ENCODE peak calls at places on chromosome 5, in four cellular contexts. Z is K562, W is GM12878, V is H1. I is an unnamed sample.

GRCh38 chr5:156406023-156406422 is 79.1 kb downstream of the SGCD start:
- DNase-seq in Z (no peak), W (no peak), V (no peak), I (no peak)

GRCh38 chr5:102755691-102756371 is 726 bp downstream of the PAM start:
- DNase-seq in Z (peak; percentile 26), W (peak; percentile 57), V (no peak), I (peak; percentile 76)

GRCh38 chr5:142325677-142326479 is 1.1 kb upstream of the SPRY4 start:
- DNase-seq in Z (peak; percentile 87), W (no peak), V (peak; percentile 79), I (peak; percentile 73)

GRCh38 chr5:177490992-177491391 is 6.4 kb downstream of the PDLIM7 start:
- DNase-seq in Z (no peak), W (no peak), V (no peak), I (no peak)

GRCh38 chr5:141208478-141208877 is at the start of gene PCDHB12:
- DNase-seq in Z (peak; percentile 7), W (no peak), V (no peak), I (peak; percentile 12)

GRCh38 chr5:52869391-52869790 is 81.7 kb downstream of the ITGA1 start:
- DNase-seq in Z (no peak), W (no peak), V (no peak), I (no peak)

GRCh38 chr5:158456756-158457155 is 597.8 kb upstream of the CLINT1 start:
- DNase-seq in Z (no peak), W (no peak), V (no peak), I (peak; percentile 3)

GRCh38 chr5:142697846-142698245 is 12.0 kb upstream of the FGF1 start:
- DNase-seq in Z (no peak), W (no peak), V (no peak), I (no peak)

GRCh38 chr5:159971038-159971437 is 37.9 kb upstream of the TTC1 start:
- DNase-seq in Z (no peak), W (no peak), V (no peak), I (no peak)

GRCh38 chr5:5183933-5184332 is 43.8 kb downstream of the ADAMTS16 start:
- DNase-seq in Z (no peak), W (no peak), V (no peak), I (no peak)

GRCh38 chr5:43106290-43106638 is 14.4 kb upstream of the ZNF131 start:
- DNase-seq in Z (no peak), W (no peak), V (no peak), I (no peak)

GRCh38 chr5:43113546-43113945 is 7.2 kb upstream of the ZNF131 start:
- DNase-seq in Z (no peak), W (no peak), V (no peak), I (no peak)

GRCh38 chr5:43105369-43106289 is 15.1 kb upstream of the ZNF131 start:
- DNase-seq in Z (peak; percentile 92), W (peak; percentile 79), V (peak; percentile 93), I (peak; percentile 90)

GRCh38 chr5:43115968-43116367 is 4.7 kb upstream of the ZNF131 start:
- DNase-seq in Z (no peak), W (no peak), V (no peak), I (peak; percentile 17)

GRCh38 chr5:43110606-43111170 is 10.0 kb upstream of the ZNF131 start:
- DNase-seq in Z (peak; percentile 37), W (no peak), V (no peak), I (peak; percentile 43)
- TF ChIP-seq BRCA1 in Z (no peak), W (no peak), V (no peak), I (no peak)

DNA sequence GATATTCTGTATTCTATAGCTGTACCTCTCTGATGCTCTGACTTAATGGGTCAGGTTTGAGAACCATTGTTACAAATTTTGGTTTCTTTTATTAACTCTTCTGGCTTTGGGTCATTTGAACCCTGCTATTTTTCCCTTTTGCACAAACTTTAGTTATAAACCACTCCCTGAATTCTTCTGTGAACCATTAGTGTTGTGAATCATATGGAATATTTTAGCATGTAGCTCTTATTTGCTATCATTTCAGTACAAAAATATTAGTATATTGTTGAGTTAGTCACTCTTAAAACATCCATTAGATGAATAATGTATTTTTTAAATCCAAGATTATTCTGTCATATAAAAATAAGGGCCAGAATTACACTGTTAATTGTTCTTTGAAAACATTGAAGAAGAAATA is 51.2 kb downstream of the FER start:
- DNase-seq in Z (no peak), W (no peak), V (no peak), I (no peak)
- TF ChIP-seq BRCA1 in Z (no peak), W (no peak), V (no peak), I (no peak)

DNA sequence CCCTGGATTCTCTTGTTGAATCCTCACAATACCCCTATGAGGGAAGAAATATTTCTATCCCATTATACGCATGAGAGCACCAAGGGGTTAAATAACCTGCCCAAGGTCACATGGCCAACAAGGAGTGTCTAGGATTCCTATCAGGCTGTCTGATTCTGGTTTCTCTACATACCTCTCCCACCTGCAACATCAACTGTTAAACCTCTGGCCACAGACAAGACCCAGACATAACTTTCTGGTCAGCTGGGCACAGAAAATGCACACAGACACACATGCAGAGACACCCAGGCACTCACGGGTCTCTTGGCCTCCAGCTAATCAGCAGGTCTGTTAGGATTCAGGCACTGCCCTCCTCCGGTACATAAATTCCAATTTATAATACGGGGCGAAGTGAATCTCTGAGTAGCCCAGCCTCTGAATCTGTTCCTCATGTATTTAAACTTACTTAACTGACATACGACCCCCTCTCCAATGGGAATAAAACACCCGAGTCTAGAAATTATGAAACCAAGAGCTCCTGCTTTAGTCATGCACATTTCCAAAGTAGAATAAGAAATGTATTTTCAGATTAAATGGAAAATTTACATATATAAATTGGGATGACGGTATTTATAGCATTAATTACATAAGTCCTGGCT is 1.5 kb downstream of the SEPTIN8 start:
- DNase-seq in Z (no peak), W (no peak), V (no peak), I (no peak)
- TF ChIP-seq BRCA1 in Z (no peak), W (no peak), V (no peak), I (no peak)

GRCh38 chr5:56327810-56328209 is 94.7 kb upstream of the ANKRD55 start:
- DNase-seq in Z (no peak), W (peak; percentile 19), V (no peak), I (no peak)
- TF ChIP-seq BRCA1 in Z (no peak), W (no peak), V (no peak), I (no peak)

I was measured in HepG2.